ENCODE peak calls at places on chromosome 5, in five cellular contexts. H, Z, P, D and W are unnamed samples.

GRCh38 chr5:4804619-4805211 is 335.4 kb upstream of the ADAMTS16 start:
- DNase-seq in D (no peak), Z (no peak), H (no peak), P (no peak), W (no peak)

GRCh38 chr5:73654861-73655318 is 28.9 kb downstream of the ARHGEF28 start:
- DNase-seq in H (no peak), Z (peak; percentile 71), D (no peak), P (no peak), W (no peak)

GRCh38 chr5:172144291-172144815 is 43.7 kb downstream of the STK10 start:
- DNase-seq in Z (peak; percentile 67), D (no peak), P (peak; percentile 91), H (no peak), W (no peak)

GRCh38 chr5:147509710-147510651 is at the start of gene DPYSL3:
- DNase-seq in H (peak; percentile 44), D (no peak), P (no peak), Z (no peak), W (peak; percentile 90)

GRCh38 chr5:458547-459353 is 15.8 kb downstream of the EXOC3 start:
- DNase-seq in H (no peak), P (no peak), D (peak; percentile 56), Z (no peak), W (no peak)

GRCh38 chr5:119435436-119436132 is 16.7 kb upstream of the HSD17B4 start:
- DNase-seq in D (peak; percentile 44), H (no peak), Z (peak; percentile 55), P (peak; percentile 81), W (peak; percentile 86)

GRCh38 chr5:146878471-146879172 is at the start of gene PPP2R2B:
- DNase-seq in D (no peak), H (no peak), P (no peak), Z (no peak), W (peak; percentile 80)

GRCh38 chr5:10746711-10747110 is 14.3 kb downstream of the DAP start:
- DNase-seq in D (no peak), P (no peak), H (no peak), Z (no peak), W (no peak)

GRCh38 chr5:76818844-76819831 is at the start of gene F2RL1:
- DNase-seq in P (peak; percentile 60), H (peak; percentile 92), Z (peak; percentile 81), D (no peak), W (peak; percentile 98)

GRCh38 chr5:3594514-3595101 is 1.0 kb upstream of the IRX1 start:
- DNase-seq in D (no peak), P (no peak), Z (no peak), H (no peak), W (peak; percentile 77)

GRCh38 chr5:151682240-151682639 is 4.5 kb downstream of the SPARC start:
- DNase-seq in P (no peak), H (no peak), Z (no peak), D (no peak), W (no peak)

GRCh38 chr5:68354315-68354714 is 138.8 kb downstream of the PIK3R1 start:
- DNase-seq in D (no peak), Z (no peak), H (no peak), P (no peak), W (no peak)

GRCh38 chr5:153211052-153211451 is 279.4 kb upstream of the GRIA1 start:
- DNase-seq in D (no peak), P (no peak), Z (no peak), H (no peak), W (no peak)

GRCh38 chr5:119400248-119400647 is 44.4 kb downstream of the TNFAIP8 start:
- DNase-seq in P (peak; percentile 53), H (no peak), D (no peak), Z (no peak), W (no peak)

GRCh38 chr5:110917161-110917875 is 154.2 kb upstream of the TSLP start:
- DNase-seq in D (no peak), P (no peak), Z (no peak), H (no peak), W (no peak)

GRCh38 chr5:52876456-52876855 is 88.7 kb downstream of the ITGA1 start:
- DNase-seq in D (no peak), H (no peak), P (no peak), Z (no peak), W (no peak)

GRCh38 chr5:93873211-93873736 is 131.9 kb upstream of the POU5F2 start:
- DNase-seq in P (no peak), Z (no peak), H (no peak), D (no peak), W (no peak)

GRCh38 chr5:38766151-38766550 is 79.7 kb upstream of the OSMR start:
- DNase-seq in D (no peak), P (no peak), Z (no peak), H (no peak), W (no peak)

GRCh38 chr5:180689071-180689694 is 39.8 kb upstream of the FLT4 start:
- DNase-seq in P (no peak), Z (no peak), H (no peak), D (no peak), W (no peak)

GRCh38 chr5:138954257-138955012 is 79.3 kb upstream of the LRRTM2 start:
- DNase-seq in P (no peak), H (no peak), D (no peak), Z (no peak), W (no peak)

GRCh38 chr5:72815580-72816296 is 723 bp upstream of the TNPO1 start:
- DNase-seq in H (no peak), Z (no peak), D (no peak), P (peak; percentile 14), W (no peak)

GRCh38 chr5:2929779-2930178 is 178.3 kb upstream of the IRX2 start:
- DNase-seq in D (no peak), H (no peak), Z (no peak), P (no peak), W (no peak)

GRCh38 chr5:61386062-61386800 is 54.2 kb downstream of the ZSWIM6 start:
- DNase-seq in D (no peak), P (no peak), H (no peak), Z (peak; percentile 44), W (no peak)

GRCh38 chr5:173807150-173807784 is 80.9 kb upstream of the CPEB4 start:
- DNase-seq in Z (no peak), P (no peak), D (no peak), H (no peak), W (no peak)

GRCh38 chr5:161700065-161700464 is 14.5 kb downstream of the GABRA6 start:
- DNase-seq in H (no peak), P (no peak), D (no peak), Z (no peak), W (no peak)

GRCh38 chr5:91381134-91381773 is 1.9 kb downstream of the ARRDC3 start:
- DNase-seq in Z (no peak), D (no peak), H (no peak), P (no peak), W (no peak)

GRCh38 chr5:114883675-114884074 is 286.0 kb downstream of the TRIM36 start:
- DNase-seq in Z (no peak), H (no peak), P (no peak), D (no peak), W (no peak)

GRCh38 chr5:128903550-128903949 is 61.7 kb upstream of the SLC27A6 start:
- DNase-seq in Z (no peak), P (no peak), D (no peak), H (no peak), W (peak; percentile 21)

GRCh38 chr5:73722224-73722623 is 96.2 kb downstream of the ARHGEF28 start:
- DNase-seq in Z (no peak), D (no peak), H (no peak), P (no peak), W (no peak)

GRCh38 chr5:88507261-88507660 is 238.6 kb upstream of the TMEM161B start:
- DNase-seq in Z (no peak), D (no peak), P (no peak), H (no peak), W (no peak)

GRCh38 chr5:168005093-168005492 is 286.4 kb upstream of the WWC1 start:
- DNase-seq in Z (no peak), P (no peak), H (no peak), D (no peak), W (no peak)
- TF ChIP-seq CREB1 in Z (no peak), P (no peak), H (no peak), D (no peak), W (no peak)

DNA sequence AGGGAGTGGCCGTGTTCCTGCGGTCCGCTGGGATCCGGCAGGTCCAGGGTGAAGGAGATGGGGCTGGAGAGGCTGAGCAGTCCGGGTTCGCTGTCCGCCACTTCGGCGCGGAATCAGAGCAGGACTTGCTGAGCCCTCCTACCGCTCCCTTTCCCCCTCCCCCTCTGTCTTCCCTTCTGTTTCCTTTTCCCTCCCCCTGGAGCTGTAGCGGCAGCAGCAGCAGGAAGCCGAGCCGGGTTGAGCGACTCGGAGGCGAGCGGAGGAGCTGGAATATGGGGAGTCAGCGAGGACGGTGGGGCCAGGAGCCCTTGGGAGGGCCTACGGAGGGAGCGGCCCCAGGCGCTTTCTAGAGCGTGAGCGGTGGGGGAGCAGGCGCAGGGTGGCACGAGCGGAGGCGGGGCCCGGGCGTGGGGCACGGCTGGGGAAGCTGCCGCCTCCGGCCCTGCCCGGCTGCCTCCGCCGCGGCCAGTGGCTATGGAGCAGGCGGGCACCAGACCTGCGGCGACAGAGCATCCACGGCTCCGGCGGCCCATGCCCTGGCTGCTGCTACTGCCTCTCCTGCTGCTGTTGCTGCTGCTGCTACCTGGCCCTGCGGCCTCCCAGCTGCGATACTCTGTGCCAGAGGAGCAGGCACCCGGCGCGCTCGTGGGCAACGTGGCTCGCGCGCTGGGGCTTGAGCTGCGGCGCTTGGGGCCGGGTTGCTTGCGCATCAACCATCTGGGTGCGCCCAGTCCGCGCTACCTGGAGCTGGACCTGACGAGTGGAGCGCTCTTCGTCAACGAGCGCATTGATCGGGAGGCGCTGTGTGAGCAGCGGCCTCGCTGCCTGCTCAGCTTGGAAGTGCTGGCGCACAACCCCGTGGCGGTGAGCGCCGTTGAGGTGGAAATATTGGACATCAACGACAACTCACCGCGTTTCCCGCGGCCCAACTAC is at the start of gene PCDHAC2:
- DNase-seq in Z (no peak), H (no peak), D (no peak), P (no peak), W (peak; percentile 94)
- H3K27ac ChIP-seq in Z (no peak within 1 kb of the TSS), H (no peak within 1 kb of the TSS), D (no peak within 1 kb of the TSS), P (no peak within 1 kb of the TSS), W (peak within 1 kb of the TSS; percentile 53)

GRCh38 chr5:137635521-137635921 is 100.4 kb downstream of the KLHL3 start:
- DNase-seq in Z (no peak), P (no peak), H (no peak), D (no peak), W (no peak)
- TF ChIP-seq CREB1 in Z (no peak), P (no peak), H (no peak), D (no peak), W (no peak)

GRCh38 chr5:96893342-96893741 is 17.0 kb downstream of the ERAP2 start:
- DNase-seq in P (no peak), D (no peak), Z (no peak), H (no peak), W (no peak)

GRCh38 chr5:96896285-96896711 is 20.0 kb downstream of the ERAP2 start:
- DNase-seq in Z (no peak), H (no peak), P (no peak), D (no peak), W (no peak)

GRCh38 chr5:96901384-96901783 is 25.1 kb downstream of the ERAP2 start:
- DNase-seq in P (peak; percentile 21), H (peak; percentile 10), Z (peak; percentile 20), D (no peak), W (peak; percentile 50)

GRCh38 chr5:96901841-96902240 is 25.5 kb downstream of the ERAP2 start:
- DNase-seq in D (no peak), P (no peak), H (no peak), Z (no peak), W (no peak)

DNA sequence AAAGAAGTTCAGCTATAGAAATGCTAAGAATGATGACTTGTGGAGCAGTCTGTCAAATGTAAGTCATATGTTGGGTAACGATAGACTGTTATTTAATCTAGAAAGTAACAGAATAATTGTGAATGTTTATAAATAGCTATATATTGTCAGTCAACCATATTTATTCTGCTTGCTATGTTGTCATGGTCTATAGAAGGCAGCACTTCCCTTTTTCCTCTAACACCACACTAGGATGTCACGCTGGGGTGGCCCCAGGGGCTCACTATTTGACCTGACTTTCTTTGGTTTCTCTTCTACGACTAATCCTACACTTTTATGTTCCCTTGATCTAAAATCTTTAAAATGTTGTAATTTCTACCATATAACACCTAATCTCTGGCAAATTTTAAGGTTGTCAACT is 20.5 kb downstream of the ERAP2 start:
- DNase-seq in H (no peak), D (no peak), P (peak; percentile 20), Z (no peak), W (no peak)
- H3K27ac ChIP-seq in H (no peak overlapping the region), D (peak overlapping the region; percentile 68), P (no peak overlapping the region), Z (no peak overlapping the region), W (no peak overlapping the region)